ENCODE peak calls at places on chromosome 1, in five cellular contexts. N is B cell; I is stimulated activated CD4-positive, alpha-beta T cell treated with anti-CD3 and anti-CD28 coated beads, TNF-alpha, amount 100 ng/mL, for 1 hour; X is GM23248; Q is activated CD8-positive, alpha-beta memory T cell treated with anti-CD3 and anti-CD28 coated beads, Interleukin-2, amount 10 ng/mL, durations not matched to agents 7 days and 5 days. V is an unnamed sample.
A peak's percentile ranks its signal among the peaks of the same experiment; 100 is the strongest.

GRCh38 chr1:56508523-56508983 is 70.8 kb downstream of the PLPP3 start:
- DNase-seq in N (no peak), I (no peak), X (peak; percentile 16), Q (no peak), V (peak; percentile 34)

GRCh38 chr1:153677718-153678518 is 570 bp upstream of the NPR1 start:
- DNase-seq in N (peak; percentile 78), I (peak; percentile 26), X (peak; percentile 69), Q (peak; percentile 63), V (peak; percentile 45)

GRCh38 chr1:156697481-156697880 is 7.9 kb downstream of the CRABP2 start:
- DNase-seq in N (no peak), I (no peak), X (no peak), Q (no peak), V (no peak)

GRCh38 chr1:108639899-108640560 is 20.9 kb downstream of the HENMT1 start:
- DNase-seq in N (no peak), I (no peak), X (no peak), Q (peak; percentile 53), V (no peak)

GRCh38 chr1:53860967-53861411 is 22.9 kb upstream of the NDC1 start:
- DNase-seq in N (peak; percentile 35), I (no peak), X (peak; percentile 79), Q (peak; percentile 55), V (peak; percentile 67)

GRCh38 chr1:9388628-9389184 is 96.0 kb downstream of the SPSB1 start:
- DNase-seq in N (no peak), I (no peak), X (peak; percentile 64), Q (no peak), V (peak; percentile 59)

GRCh38 chr1:236204043-236204442 is 61.7 kb downstream of the GPR137B start:
- DNase-seq in N (no peak), I (no peak), X (peak; percentile 64), Q (no peak), V (no peak)

GRCh38 chr1:234737915-234738314 is 127.9 kb upstream of the IRF2BP2 start:
- DNase-seq in N (no peak), I (no peak), X (no peak), Q (no peak), V (no peak)

GRCh38 chr1:206447079-206447780 is 23.0 kb upstream of the IKBKE start:
- DNase-seq in N (no peak), I (no peak), X (no peak), Q (no peak), V (no peak)

GRCh38 chr1:116178837-116179236 is 67.6 kb downstream of the MAB21L3 start:
- DNase-seq in N (no peak), I (no peak), X (no peak), Q (no peak), V (no peak)

GRCh38 chr1:176880954-176881595 is 283.4 kb downstream of the ASTN1 start:
- DNase-seq in N (peak; percentile 24), I (no peak), X (peak; percentile 87), Q (peak; percentile 50), V (peak; percentile 64)

GRCh38 chr1:246104927-246105326 is 402.2 kb downstream of the SMYD3 start:
- DNase-seq in N (no peak), I (no peak), X (no peak), Q (no peak), V (peak; percentile 42)

GRCh38 chr1:90564164-90564563 is 152.9 kb downstream of the BARHL2 start:
- DNase-seq in N (no peak), I (no peak), X (no peak), Q (no peak), V (no peak)

GRCh38 chr1:168442931-168443330 is 100.9 kb downstream of the XCL2 start:
- DNase-seq in N (no peak), I (no peak), X (no peak), Q (no peak), V (no peak)

GRCh38 chr1:112727716-112728115 is 12.6 kb upstream of the PPM1J start:
- DNase-seq in N (no peak), I (no peak), X (peak; percentile 71), Q (no peak), V (peak; percentile 58)

GRCh38 chr1:44354268-44354839 is 703 bp downstream of the ERI3 start:
- DNase-seq in N (no peak), I (no peak), X (peak; percentile 70), Q (no peak), V (peak; percentile 12)

GRCh38 chr1:156900019-156900718 is 6.7 kb downstream of the PEAR1 start:
- DNase-seq in N (no peak), I (no peak), X (peak; percentile 36), Q (no peak), V (no peak)

GRCh38 chr1:238892612-238893011 is 493.8 kb upstream of the CHRM3 start:
- DNase-seq in N (no peak), I (no peak), X (peak; percentile 0), Q (no peak), V (peak; percentile 58)

GRCh38 chr1:33429846-33430750 is 797 bp downstream of the PHC2 start:
- DNase-seq in N (peak; percentile 62), I (no peak), X (peak; percentile 62), Q (no peak), V (no peak)

V was measured in M059J.